ENCODE peak calls at places on chromosome 21, in six cellular contexts. K is CD8-positive, alpha-beta T cell; I is NCI-H1417 treated with DMSO at 0.1 percent for 48 hours; G is SK-N-SH; D is left lung; E is cardiac septum. Q is an unnamed sample.

GRCh38 chr21:41715649-41716321 is 51.1 kb downstream of the RIPK4 start:
- DNase-seq in K (no peak), D (no peak), E (no peak), G (no peak), I (no peak), Q (no peak)

GRCh38 chr21:36005018-36005417 is 55.3 kb downstream of the SETD4 start:
- DNase-seq in G (no peak), D (no peak), E (no peak), K (no peak), I (no peak), Q (no peak)

GRCh38 chr21:35026153-35026499 is 23.0 kb downstream of the RUNX1 start:
- DNase-seq in G (no peak), D (no peak), I (no peak), E (no peak), K (no peak), Q (no peak)

GRCh38 chr21:36709868-36710728 is 11.2 kb downstream of the SIM2 start:
- DNase-seq in I (no peak), G (no peak), E (peak), D (no peak), K (no peak), Q (no peak)

GRCh38 chr21:14071902-14072734 is 138.6 kb downstream of the LIPI start:
- DNase-seq in E (no peak), G (no peak), I (no peak), K (no peak), D (no peak), Q (no peak)

GRCh38 chr21:38441153-38441552 is 57.1 kb downstream of the ERG start:
- DNase-seq in I (no peak), G (no peak), K (no peak), E (no peak), D (no peak), Q (no peak)

GRCh38 chr21:45082715-45083114 is 8.3 kb downstream of the ADARB1 start:
- DNase-seq in E (no peak), K (no peak), I (no peak), D (no peak), G (no peak), Q (no peak)

GRCh38 chr21:19198801-19199200 is 795.2 kb upstream of the TMPRSS15 start:
- DNase-seq in E (no peak), K (no peak), D (no peak), I (no peak), G (no peak), Q (no peak)

GRCh38 chr21:9763807-9764206 is 757.6 kb upstream of the TPTE start:
- DNase-seq in G (no peak), E (no peak), K (no peak), D (no peak), I (no peak), Q (no peak)

GRCh38 chr21:41601573-41602371 is 93.8 kb upstream of the TMPRSS2 start:
- DNase-seq in K (no peak), D (peak), G (no peak), E (peak), I (no peak), Q (no peak)

GRCh38 chr21:25709684-25710265 is 24.9 kb downstream of the ATP5PF start:
- DNase-seq in D (no peak), G (no peak), K (no peak), I (no peak), E (no peak), Q (no peak)

GRCh38 chr21:28776251-28776650 is 216.4 kb downstream of the LTN1 start:
- DNase-seq in G (no peak), D (no peak), K (no peak), I (no peak), E (no peak), Q (no peak)